ENCODE peak calls at places on chromosomes 3 and 15, in four cellular contexts. T is cardiac muscle cell, Q is GM23248, I is body of pancreas. M is an unnamed sample. For H3K4me1, the result is how much of the 10 kb centered on the place peaks cover.

GRCh38 chr3:119731545-119732343 is 28.9 kb downstream of the CFAP91 start:
- DNase-seq in Q (peak), T (no peak), I (no peak), M (no peak)

GRCh38 chr3:48504051-48504946 is at the start of gene SHISA5:
- DNase-seq in T (peak), Q (peak), I (peak), M (peak)

GRCh38 chr3:38108649-38109579 is 28.0 kb downstream of the ACAA1 start:
- DNase-seq in Q (no peak), T (no peak), I (no peak), M (no peak)

GRCh38 chr15:76196286-76196948 is 114.9 kb downstream of the ETFA start:
- DNase-seq in I (peak), T (peak), Q (peak), M (peak)

GRCh38 chr15:64156652-64157331 is 5.3 kb downstream of the SNX22 start:
- DNase-seq in Q (no peak), T (no peak), I (no peak), M (no peak)

GRCh38 chr3:177538064-177538742 is 340.9 kb upstream of the TBL1XR1 start:
- DNase-seq in Q (peak), I (no peak), T (no peak), M (peak)

GRCh38 chr15:86935841-86936240 is 856.2 kb downstream of the AGBL1 start:
- DNase-seq in Q (no peak), T (no peak), I (no peak), M (no peak)

GRCh38 chr3:151282921-151283320 is 4.6 kb upstream of the P2RY14 start:
- DNase-seq in T (peak), I (no peak), Q (peak), M (peak)

GRCh38 chr3:149566296-149566945 is 91.4 kb downstream of the WWTR1 start:
- DNase-seq in T (no peak), I (no peak), Q (peak), M (no peak)

GRCh38 chr15:47484997-47485396 is 232.3 kb upstream of the SEMA6D start:
- DNase-seq in I (no peak), T (no peak), Q (no peak), M (no peak)

GRCh38 chr3:45760878-45761711 is 35.2 kb downstream of the SLC6A20 start:
- DNase-seq in T (peak), I (peak), Q (peak), M (peak)

GRCh38 chr15:48703544-48703943 is 58.0 kb upstream of the FBN1 start:
- DNase-seq in T (no peak), Q (peak), I (no peak), M (no peak)

GRCh38 chr3:34268032-34268760 is 469.8 kb downstream of the PDCD6IP start:
- DNase-seq in Q (no peak), T (no peak), I (no peak), M (no peak)

GRCh38 chr3:138732465-138732864 is 102.3 kb downstream of the PIK3CB start:
- DNase-seq in I (no peak), Q (no peak), T (no peak), M (no peak)

GRCh38 chr3:192128922-192129321 is 598.4 kb downstream of the FGF12 start:
- DNase-seq in T (no peak), Q (no peak), I (no peak), M (no peak)

GRCh38 chr3:100975714-100976113 is 17.5 kb downstream of the ABI3BP start:
- DNase-seq in I (no peak), Q (no peak), T (no peak), M (no peak)
- H3K4me1 ChIP-seq in I (under half), Q (under half), T (under half), M (under half)

GRCh38 chr3:65596511-65597224 is 442.1 kb downstream of the MAGI1 start:
- DNase-seq in I (no peak), T (peak), Q (no peak), M (no peak)

GRCh38 chr3:65595222-65595996 is 443.3 kb downstream of the MAGI1 start:
- DNase-seq in Q (no peak), I (no peak), T (no peak), M (no peak)

GRCh38 chr3:65591313-65591712 is 447.4 kb downstream of the MAGI1 start:
- DNase-seq in Q (no peak), T (no peak), I (no peak), M (no peak)

GRCh38 chr3:65595997-65596300 is 442.8 kb downstream of the MAGI1 start:
- DNase-seq in Q (no peak), T (no peak), I (no peak), M (no peak)

GRCh38 chr3:65593780-65594752 is 444.7 kb downstream of the MAGI1 start:
- DNase-seq in T (no peak), I (no peak), Q (no peak), M (no peak)
- H3K4me3 ChIP-seq in T (no peak), I (no peak), Q (no peak), M (no peak)

DNA sequence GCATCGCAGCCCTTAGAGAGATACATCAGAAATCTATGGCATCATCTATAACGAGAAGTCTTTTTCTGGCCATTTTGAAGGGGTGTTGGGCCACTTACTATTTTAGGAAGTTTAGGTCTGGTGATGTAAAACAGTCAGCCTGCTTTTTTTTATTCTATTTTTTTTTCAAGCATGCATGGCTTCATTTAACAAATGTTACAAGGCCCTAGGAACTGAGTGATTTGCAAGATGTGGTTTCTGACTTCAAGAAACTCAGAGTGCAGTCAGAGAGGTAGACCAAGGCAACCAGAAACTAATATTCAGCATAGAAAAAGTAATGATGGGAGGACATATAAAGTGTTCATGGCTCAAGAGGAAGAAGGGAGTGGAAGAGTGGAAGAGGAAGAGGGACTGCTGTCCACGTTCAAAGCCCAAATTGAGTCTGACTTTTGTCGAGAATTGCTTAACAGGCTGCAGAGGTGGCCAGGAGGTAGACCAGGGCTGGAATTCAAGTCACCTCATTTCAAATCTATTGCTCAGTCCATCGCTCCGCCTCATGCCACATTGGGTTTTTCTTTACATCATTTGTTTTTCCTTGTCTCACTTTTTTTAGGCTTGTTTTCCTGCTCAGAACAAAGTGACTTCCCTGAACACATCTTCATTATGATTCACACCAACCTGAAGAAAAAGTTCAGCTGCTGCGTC is 97.1 kb downstream of the RPL39L start:
- DNase-seq in Q (no peak), I (no peak), T (no peak), M (no peak)
- H3K4me1 ChIP-seq in Q (under half), I (under half), T (under half), M (under half)

DNA sequence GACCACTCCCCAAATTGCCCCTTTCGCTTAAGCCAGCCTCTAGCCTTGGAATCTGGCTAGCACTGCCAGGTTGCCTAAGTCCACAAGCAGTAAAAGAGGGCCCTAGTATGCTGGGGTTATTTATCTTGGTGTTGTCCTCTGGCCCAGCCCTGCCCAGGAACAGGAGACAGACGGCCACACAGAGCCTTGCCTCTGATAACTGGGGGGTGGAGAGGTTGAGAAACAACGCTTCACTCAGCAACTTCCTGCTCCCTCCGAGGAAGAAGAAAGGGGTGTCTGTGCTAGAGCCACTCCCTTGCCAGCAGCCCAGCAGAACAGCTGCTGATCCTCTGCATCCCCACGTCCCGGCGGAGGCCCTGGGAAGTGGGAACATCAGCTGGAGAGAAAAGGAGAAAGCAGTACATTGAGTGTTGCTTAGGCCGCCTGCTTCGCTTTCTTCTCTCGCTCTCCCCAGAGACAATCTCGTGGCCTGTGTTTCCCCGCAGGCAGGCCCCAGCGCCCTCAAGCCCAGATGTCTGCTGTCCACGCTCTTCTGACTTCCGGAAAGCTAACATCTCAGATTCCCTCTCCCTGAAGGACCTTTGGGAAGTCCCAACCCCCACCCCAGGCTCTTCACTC is 22.6 kb upstream of the C3orf70 start:
- DNase-seq in I (no peak), T (peak), Q (no peak), M (no peak)
- H3K4me3 ChIP-seq in I (no peak), T (no peak), Q (no peak), M (no peak)

DNA sequence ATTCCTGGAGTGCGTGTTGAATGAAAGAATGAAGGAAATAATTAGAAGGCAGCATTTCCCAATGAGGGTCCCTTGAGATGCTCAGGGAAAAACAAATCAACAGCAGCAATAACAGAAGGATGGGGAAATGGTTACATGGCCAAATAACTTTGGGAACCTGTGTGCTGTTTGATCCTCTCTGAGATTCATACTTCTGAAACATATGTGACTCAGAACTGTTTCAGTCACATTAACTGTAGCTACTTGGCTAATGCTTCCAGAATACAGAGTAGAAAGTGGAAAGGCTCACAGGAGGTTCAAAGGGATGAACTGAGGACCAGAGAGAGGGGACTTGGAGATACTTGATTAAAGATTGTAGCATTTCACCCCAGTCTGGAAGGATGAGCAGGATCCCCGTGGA is 258.2 kb downstream of the SLCO3A1 start:
- DNase-seq in I (no peak), Q (peak), T (no peak), M (no peak)
- H3K4me1 ChIP-seq in I (under half), Q (under half), T (under half), M (under half)

GRCh38 chr15:92068121-92068520 is 214.6 kb downstream of the SLCO3A1 start:
- DNase-seq in I (no peak), T (no peak), Q (peak), M (no peak)

GRCh38 chr15:92071030-92071644 is 217.6 kb downstream of the SLCO3A1 start:
- DNase-seq in T (no peak), Q (no peak), I (no peak), M (no peak)

GRCh38 chr15:92073044-92073785 is 219.7 kb downstream of the SLCO3A1 start:
- DNase-seq in I (no peak), T (no peak), Q (no peak), M (no peak)

GRCh38 chr15:92074161-92074560 is 220.7 kb downstream of the SLCO3A1 start:
- DNase-seq in I (no peak), T (no peak), Q (no peak), M (no peak)

DNA sequence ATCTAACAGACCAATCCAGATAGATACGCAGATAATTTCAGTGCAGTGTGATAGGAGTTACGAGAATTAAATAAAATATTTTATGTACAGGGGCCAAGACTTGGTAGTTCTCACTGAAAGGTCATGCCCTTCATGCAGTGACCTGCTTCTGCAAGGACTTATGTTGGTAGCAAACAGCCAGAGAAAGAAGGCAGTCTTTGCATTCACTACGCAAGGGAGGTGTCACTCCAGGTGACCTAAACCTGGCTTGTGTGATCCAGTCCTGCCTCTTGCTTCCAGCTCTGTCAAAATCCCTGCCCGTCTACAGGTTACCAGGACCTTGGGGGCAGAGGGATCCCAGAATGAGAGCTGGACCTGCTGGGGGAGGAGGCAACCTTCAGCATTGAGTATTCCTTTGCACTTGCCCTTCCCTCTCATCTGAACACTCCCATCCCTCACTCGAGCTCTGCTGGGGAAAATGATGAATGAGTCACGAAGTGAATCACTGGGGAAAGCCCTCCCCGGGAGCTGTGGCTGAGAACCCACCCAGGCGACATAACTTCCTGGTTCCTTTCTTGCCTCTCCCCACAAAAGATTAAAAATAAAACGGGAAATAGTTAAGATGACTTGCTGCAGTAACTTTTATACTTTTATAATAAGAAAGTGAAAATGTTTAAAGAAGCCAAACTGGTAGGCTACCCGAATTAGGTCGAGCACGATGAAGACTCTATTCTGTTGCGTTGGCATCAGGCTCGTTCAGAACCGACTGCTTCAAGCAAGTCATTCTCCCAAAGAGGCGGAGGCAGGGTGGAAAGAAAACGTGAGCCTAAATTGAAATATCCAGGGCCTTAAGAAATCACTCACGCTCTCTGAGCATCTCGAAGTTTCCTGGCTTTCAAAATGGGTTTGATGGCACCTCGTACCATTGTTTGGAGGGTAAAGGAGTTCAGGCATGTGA is 216.1 kb downstream of the SLCO3A1 start:
- DNase-seq in I (no peak), Q (peak), T (no peak), M (no peak)
- H3K4me3 ChIP-seq in I (no peak), Q (peak), T (no peak), M (no peak)

GRCh38 chr3:66488492-66488891 is 12.3 kb downstream of the LRIG1 start:
- DNase-seq in I (no peak), T (no peak), Q (no peak), M (no peak)
- H3K4me1 ChIP-seq in I (half or more), T (half or more), Q (under half), M (under half)

GRCh38 chr3:157499342-157499963 is 3.8 kb downstream of the VEPH1 start:
- DNase-seq in I (peak), T (peak), Q (peak), M (peak)
- H3K4me3 ChIP-seq in I (peak), T (peak), Q (peak), M (peak)

DNA sequence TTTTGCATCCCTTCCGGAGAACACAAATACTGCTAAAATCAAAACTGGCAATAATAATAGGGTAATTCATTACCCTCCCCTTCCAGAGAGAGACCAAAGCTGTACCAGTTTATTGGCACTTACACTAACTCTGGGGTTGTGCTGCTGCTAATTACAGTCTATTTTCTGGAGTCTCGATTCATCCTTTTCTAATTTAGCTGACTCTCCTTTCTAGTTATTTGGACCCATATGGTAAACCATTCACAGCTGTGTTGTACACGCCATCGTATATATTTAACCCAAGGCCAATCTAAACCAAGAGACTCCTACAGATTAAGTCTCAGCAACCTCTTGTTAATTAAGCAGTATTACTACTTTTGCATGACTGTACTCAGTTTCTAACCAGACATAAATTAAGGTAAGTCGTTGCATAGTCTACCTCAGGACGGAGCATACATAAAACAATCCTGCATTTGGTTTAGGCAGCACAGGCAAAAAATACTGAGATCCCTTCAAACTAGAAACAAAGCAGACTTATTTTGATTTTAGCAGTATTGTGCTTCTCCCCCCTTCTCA is 22.5 kb downstream of the ANXA2 start:
- DNase-seq in T (no peak), I (no peak), Q (peak), M (no peak)
- H3K4me1 ChIP-seq in T (under half), I (half or more), Q (half or more), M (under half)